ENCODE peak calls at places on chromosomes 7 and 10, in five cellular contexts. One of them, this sample, is unnamed.

GRCh38 chr10:84076047-84076388 is 63.3 kb upstream of the GHITM start:
- DNase-seq in HepG2: no peak
- DNase-seq in heart right ventricle: no peak
- DNase-seq in astrocyte: peak; percentile 80
- DNase-seq in neural progenitor cell: no peak
- DNase-seq in this sample: no peak

GRCh38 chr10:84185526-84186175 is 8.7 kb upstream of the CDHR1 start:
- DNase-seq in HepG2: no peak
- DNase-seq in heart right ventricle: no peak
- DNase-seq in astrocyte: no peak
- DNase-seq in neural progenitor cell: peak; percentile 34
- DNase-seq in this sample: no peak

GRCh38 chr7:21996641-21997040 is 50.9 kb upstream of the CDCA7L start:
- DNase-seq in HepG2: no peak
- DNase-seq in heart right ventricle: no peak
- DNase-seq in astrocyte: no peak
- DNase-seq in neural progenitor cell: no peak
- DNase-seq in this sample: no peak

GRCh38 chr7:29017666-29018065 is 59.5 kb upstream of the TRIL start:
- DNase-seq in HepG2: no peak
- DNase-seq in heart right ventricle: no peak
- DNase-seq in astrocyte: peak; percentile 67
- DNase-seq in neural progenitor cell: no peak
- DNase-seq in this sample: no peak

GRCh38 chr10:101120884-101121660 is 10.0 kb upstream of the TLX1 start:
- DNase-seq in HepG2: no peak
- DNase-seq in heart right ventricle: no peak
- DNase-seq in astrocyte: no peak
- DNase-seq in neural progenitor cell: no peak
- DNase-seq in this sample: peak; percentile 35

GRCh38 chr7:95276114-95276513 is 48.2 kb downstream of the PON1 start:
- DNase-seq in HepG2: no peak
- DNase-seq in heart right ventricle: no peak
- DNase-seq in astrocyte: no peak
- DNase-seq in neural progenitor cell: no peak
- DNase-seq in this sample: no peak

GRCh38 chr7:112202819-112203218 is 3.4 kb downstream of the DOCK4 start:
- DNase-seq in HepG2: peak; percentile 84
- DNase-seq in heart right ventricle: no peak
- DNase-seq in astrocyte: no peak
- DNase-seq in neural progenitor cell: no peak
- DNase-seq in this sample: no peak

GRCh38 chr10:93495654-93496321 is 624 bp upstream of the CEP55 start:
- DNase-seq in HepG2: peak; percentile 4
- DNase-seq in heart right ventricle: peak; percentile 27
- DNase-seq in astrocyte: no peak
- DNase-seq in neural progenitor cell: peak; percentile 63
- DNase-seq in this sample: no peak

GRCh38 chr7:12581897-12582296 is 11.4 kb downstream of the SCIN start:
- DNase-seq in HepG2: no peak
- DNase-seq in heart right ventricle: no peak
- DNase-seq in astrocyte: peak; percentile 22
- DNase-seq in neural progenitor cell: no peak
- DNase-seq in this sample: no peak

GRCh38 chr10:57992321-57993077 is 275.2 kb downstream of the IPMK start:
- DNase-seq in HepG2: no peak
- DNase-seq in heart right ventricle: no peak
- DNase-seq in astrocyte: peak; percentile 70
- DNase-seq in neural progenitor cell: peak; percentile 11
- DNase-seq in this sample: no peak

GRCh38 chr10:129191848-129192247 is 275.2 kb upstream of the MGMT start:
- DNase-seq in HepG2: no peak
- DNase-seq in heart right ventricle: no peak
- DNase-seq in astrocyte: no peak
- DNase-seq in neural progenitor cell: no peak
- DNase-seq in this sample: no peak

GRCh38 chr7:5701085-5701914 is 80.2 kb downstream of the RNF216 start:
- DNase-seq in HepG2: no peak
- DNase-seq in heart right ventricle: no peak
- DNase-seq in astrocyte: no peak
- DNase-seq in neural progenitor cell: no peak
- DNase-seq in this sample: no peak

GRCh38 chr10:96390460-96390864 is 31.7 kb upstream of the OPALIN start:
- DNase-seq in HepG2: no peak
- DNase-seq in heart right ventricle: peak; percentile 79
- DNase-seq in astrocyte: no peak
- DNase-seq in neural progenitor cell: no peak
- DNase-seq in this sample: no peak

GRCh38 chr10:62426086-62426485 is 51.9 kb downstream of the ZNF365 start:
- DNase-seq in HepG2: no peak
- DNase-seq in heart right ventricle: no peak
- DNase-seq in astrocyte: peak; percentile 75
- DNase-seq in neural progenitor cell: no peak
- DNase-seq in this sample: no peak

GRCh38 chr10:24468281-24468751 is 255.4 kb downstream of the ARHGAP21 start:
- DNase-seq in HepG2: no peak
- DNase-seq in heart right ventricle: peak; percentile 47
- DNase-seq in astrocyte: peak; percentile 56
- DNase-seq in neural progenitor cell: no peak
- DNase-seq in this sample: no peak

GRCh38 chr10:91680521-91680920 is 47.6 kb upstream of the PPP1R3C start:
- DNase-seq in HepG2: no peak
- DNase-seq in heart right ventricle: no peak
- DNase-seq in astrocyte: no peak
- DNase-seq in neural progenitor cell: no peak
- DNase-seq in this sample: no peak

GRCh38 chr10:8054243-8054497 is 318 bp upstream of the GATA3 start:
- DNase-seq in HepG2: no peak
- DNase-seq in heart right ventricle: no peak
- DNase-seq in astrocyte: peak; percentile 32
- DNase-seq in neural progenitor cell: no peak
- DNase-seq in this sample: no peak

GRCh38 chr7:35492451-35493175 is 202.3 kb downstream of the HERPUD2 start:
- DNase-seq in HepG2: no peak
- DNase-seq in heart right ventricle: no peak
- DNase-seq in astrocyte: no peak
- DNase-seq in neural progenitor cell: no peak
- DNase-seq in this sample: no peak

GRCh38 chr10:28858641-28859040 is 181.3 kb downstream of the BAMBI start:
- DNase-seq in HepG2: no peak
- DNase-seq in heart right ventricle: no peak
- DNase-seq in astrocyte: no peak
- DNase-seq in neural progenitor cell: no peak
- DNase-seq in this sample: no peak

GRCh38 chr10:1320739-1321331 is 264.6 kb downstream of the WDR37 start:
- DNase-seq in HepG2: no peak
- DNase-seq in heart right ventricle: no peak
- DNase-seq in astrocyte: no peak
- DNase-seq in neural progenitor cell: no peak
- DNase-seq in this sample: no peak

GRCh38 chr10:35577915-35578607 is 27.1 kb upstream of the GJD4 start:
- DNase-seq in HepG2: no peak
- DNase-seq in heart right ventricle: no peak
- DNase-seq in astrocyte: peak; percentile 45
- DNase-seq in neural progenitor cell: no peak
- DNase-seq in this sample: no peak

GRCh38 chr10:100567826-100568225 is 32.1 kb downstream of the HIF1AN start:
- DNase-seq in HepG2: no peak
- DNase-seq in heart right ventricle: no peak
- DNase-seq in astrocyte: no peak
- DNase-seq in neural progenitor cell: no peak
- DNase-seq in this sample: no peak

GRCh38 chr7:29285451-29285807 is 90.9 kb downstream of the CHN2 start:
- DNase-seq in HepG2: peak; percentile 28
- DNase-seq in heart right ventricle: no peak
- DNase-seq in astrocyte: peak; percentile 96
- DNase-seq in neural progenitor cell: no peak
- DNase-seq in this sample: no peak

GRCh38 chr7:47830015-47830414 is 118.3 kb downstream of the PKD1L1 start:
- DNase-seq in HepG2: no peak
- DNase-seq in heart right ventricle: no peak
- DNase-seq in astrocyte: no peak
- DNase-seq in neural progenitor cell: no peak
- DNase-seq in this sample: no peak

GRCh38 chr7:70183278-70183677 is 585.0 kb downstream of the AUTS2 start:
- DNase-seq in HepG2: no peak
- DNase-seq in heart right ventricle: no peak
- DNase-seq in astrocyte: no peak
- DNase-seq in neural progenitor cell: peak; percentile 43
- DNase-seq in this sample: no peak

GRCh38 chr7:30888783-30889182 is 22.9 kb upstream of the AQP1 start:
- DNase-seq in HepG2: no peak
- DNase-seq in heart right ventricle: no peak
- DNase-seq in astrocyte: peak; percentile 94
- DNase-seq in neural progenitor cell: no peak
- DNase-seq in this sample: no peak

DNA sequence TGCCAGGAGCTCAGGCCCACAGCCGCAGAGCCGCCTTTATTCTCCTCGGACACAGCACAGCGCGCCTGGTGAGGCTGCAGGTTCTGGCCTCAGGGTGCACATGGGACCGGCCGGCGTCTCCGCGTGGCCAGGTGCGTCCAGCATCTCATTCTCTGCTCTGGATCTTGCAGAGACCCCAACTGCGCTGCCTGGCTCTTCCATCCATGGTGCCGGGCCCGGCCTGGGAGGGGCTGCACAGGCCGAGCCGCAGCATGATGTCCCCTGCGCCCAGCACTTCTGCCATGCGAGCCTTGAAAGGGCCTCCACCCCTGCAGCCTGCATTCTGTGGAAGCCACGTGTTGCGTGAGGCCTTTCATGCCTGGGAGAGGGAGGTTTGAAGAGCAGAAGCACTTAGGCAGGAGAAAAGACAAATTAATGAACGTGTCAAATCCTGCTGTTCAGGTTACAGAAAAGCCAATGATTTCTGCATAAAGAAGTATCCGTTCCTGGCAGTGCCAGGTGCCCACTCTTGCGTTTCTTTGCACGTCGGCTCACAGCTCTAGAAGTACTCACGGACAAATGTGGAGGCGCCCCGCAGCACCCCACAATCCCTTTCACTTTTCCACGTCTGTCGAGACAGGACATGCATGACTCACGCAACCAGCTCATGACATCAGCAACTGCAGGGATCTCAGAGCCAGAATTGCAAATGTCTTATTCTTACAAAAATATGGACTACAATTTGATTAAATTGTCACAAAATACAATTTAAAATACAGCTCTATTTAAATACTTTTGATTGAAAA is 571.4 kb downstream of the DNAJB6 start:
- DNase-seq in HepG2: no peak
- DNase-seq in heart right ventricle: no peak
- DNase-seq in astrocyte: no peak
- DNase-seq in neural progenitor cell: no peak
- DNase-seq in this sample: no peak
- H3K27ac ChIP-seq in HepG2: no peak overlapping the region
- H3K27ac ChIP-seq in heart right ventricle: no peak overlapping the region
- H3K27ac ChIP-seq in astrocyte: no peak overlapping the region
- H3K27ac ChIP-seq in neural progenitor cell: no peak overlapping the region
- H3K27ac ChIP-seq in this sample: no peak overlapping the region

DNA sequence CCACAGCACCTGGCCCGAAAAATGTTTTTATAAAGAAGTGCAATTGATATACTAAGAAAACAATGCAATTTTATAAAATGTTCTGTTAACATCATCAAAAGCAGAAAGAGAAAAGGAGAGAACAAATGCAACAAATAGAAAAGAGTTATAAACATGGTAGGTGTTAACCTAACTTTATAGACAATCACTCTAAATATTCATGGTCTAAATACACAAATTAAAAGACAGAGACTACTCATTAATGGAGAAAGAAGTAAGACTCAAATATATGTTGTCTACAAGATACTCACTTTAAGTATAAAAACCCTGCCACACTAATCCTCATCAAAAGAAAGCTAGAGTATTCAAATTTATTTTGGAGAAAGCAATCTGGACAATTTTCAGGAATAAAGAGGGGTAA is 425.3 kb upstream of the ANKRD30A start:
- DNase-seq in HepG2: no peak
- DNase-seq in heart right ventricle: no peak
- DNase-seq in astrocyte: no peak
- DNase-seq in neural progenitor cell: no peak
- DNase-seq in this sample: no peak
- H3K27me3 ChIP-seq in HepG2: no peaks in the 10 kb centered on the region
- H3K27me3 ChIP-seq in heart right ventricle: no peaks in the 10 kb centered on the region
- H3K27me3 ChIP-seq in astrocyte: no peaks in the 10 kb centered on the region
- H3K27me3 ChIP-seq in neural progenitor cell: no peaks in the 10 kb centered on the region
- H3K27me3 ChIP-seq in this sample: no peaks in the 10 kb centered on the region

GRCh38 chr10:122847782-122848604 is 2.3 kb upstream of the CUZD1 start:
- DNase-seq in HepG2: no peak
- DNase-seq in heart right ventricle: peak; percentile 12
- DNase-seq in astrocyte: no peak
- DNase-seq in neural progenitor cell: no peak
- DNase-seq in this sample: no peak

GRCh38 chr10:122844146-122844545 is 1.5 kb downstream of the CUZD1 start:
- DNase-seq in HepG2: no peak
- DNase-seq in heart right ventricle: no peak
- DNase-seq in astrocyte: no peak
- DNase-seq in neural progenitor cell: no peak
- DNase-seq in this sample: no peak

GRCh38 chr10:122849090-122849489 is 3.4 kb upstream of the CUZD1 start:
- DNase-seq in HepG2: no peak
- DNase-seq in heart right ventricle: no peak
- DNase-seq in astrocyte: no peak
- DNase-seq in neural progenitor cell: no peak
- DNase-seq in this sample: no peak

GRCh38 chr10:122849900-122850605 is 4.4 kb upstream of the CUZD1 start:
- DNase-seq in HepG2: no peak
- DNase-seq in heart right ventricle: no peak
- DNase-seq in astrocyte: peak; percentile 11
- DNase-seq in neural progenitor cell: no peak
- DNase-seq in this sample: no peak

GRCh38 chr10:122845783-122846332 is at the start of gene CUZD1:
- DNase-seq in HepG2: no peak
- DNase-seq in heart right ventricle: no peak
- DNase-seq in astrocyte: no peak
- DNase-seq in neural progenitor cell: peak; percentile 25
- DNase-seq in this sample: no peak
- TF ChIP-seq CTCF in HepG2: no peak
- TF ChIP-seq CTCF in heart right ventricle: no peak
- TF ChIP-seq CTCF in astrocyte: no peak
- TF ChIP-seq CTCF in neural progenitor cell: no peak
- TF ChIP-seq CTCF in this sample: no peak

GRCh38 chr7:80542398-80542797 is 30.5 kb upstream of the GNAT3 start:
- DNase-seq in HepG2: no peak
- DNase-seq in heart right ventricle: no peak
- DNase-seq in astrocyte: peak; percentile 77
- DNase-seq in neural progenitor cell: no peak
- DNase-seq in this sample: no peak
- H3K27ac ChIP-seq in HepG2: no peak overlapping the region
- H3K27ac ChIP-seq in heart right ventricle: peak overlapping the region; percentile 32
- H3K27ac ChIP-seq in astrocyte: peak overlapping the region; percentile 24
- H3K27ac ChIP-seq in neural progenitor cell: no peak overlapping the region
- H3K27ac ChIP-seq in this sample: no peak overlapping the region